ENCODE peak calls at places on chromosomes 7 and 10, in five cellular contexts. I, C, N, S and O are unnamed samples.

GRCh38 chr7:91287685-91288084 is 23.5 kb downstream of the FZD1 start:
- DNase-seq in I (no peak), C (no peak), N (no peak), S (no peak), O (no peak)

GRCh38 chr10:17238445-17239275 is 10.6 kb downstream of the VIM start:
- DNase-seq in I (peak; percentile 90), C (no peak), N (no peak), S (no peak), O (no peak)

GRCh38 chr7:98051118-98051744 is 55.4 kb upstream of the LMTK2 start:
- DNase-seq in I (no peak), C (peak; percentile 28), N (no peak), S (no peak), O (no peak)

GRCh38 chr10:100519321-100520051 is at the start of gene SEC31B:
- DNase-seq in I (no peak), C (no peak), N (peak; percentile 48), S (no peak), O (no peak)

GRCh38 chr10:5314866-5315265 is 49.9 kb upstream of the UCN3 start:
- DNase-seq in I (no peak), C (no peak), N (no peak), S (no peak), O (no peak)

GRCh38 chr7:822692-823276 is 9.5 kb upstream of the SUN1 start:
- DNase-seq in I (no peak), C (no peak), N (peak; percentile 20), S (no peak), O (no peak)

GRCh38 chr10:124344266-124344590 is 74.5 kb downstream of the OAT start:
- DNase-seq in I (no peak), C (no peak), N (no peak), S (no peak), O (no peak)

GRCh38 chr7:66735850-66736249 is 4.7 kb upstream of the RABGEF1 start:
- DNase-seq in I (no peak), C (no peak), N (no peak), S (no peak), O (no peak)

GRCh38 chr10:24542314-24543270 is 181.1 kb downstream of the ARHGAP21 start:
- DNase-seq in I (no peak), C (no peak), N (no peak), S (no peak), O (no peak)

GRCh38 chr7:128031901-128032604 is 816 bp upstream of the LRRC4 start:
- DNase-seq in I (no peak), C (peak; percentile 27), N (peak; percentile 58), S (peak; percentile 65), O (peak; percentile 49)

GRCh38 chr7:8133955-8134733 is 127.8 kb downstream of the ICA1 start:
- DNase-seq in I (peak; percentile 24), C (no peak), N (no peak), S (no peak), O (no peak)